ENCODE peak calls at places on chromosome 21, in seven cellular contexts. One of them, this sample, is unnamed.

GRCh38 chr21:18058731-18059398 is 185.8 kb upstream of the CHODL start:
- DNase-seq in IMR-90: no peak
- DNase-seq in GM12878: no peak
- DNase-seq in SJCRH30: no peak
- DNase-seq in heart right ventricle: no peak
- DNase-seq in lung: no peak
- DNase-seq in left lung: no peak
- DNase-seq in this sample: no peak

GRCh38 chr21:46667735-46668380 is 32.4 kb downstream of the PRMT2 start:
- DNase-seq in IMR-90: peak; percentile 17
- DNase-seq in GM12878: no peak
- DNase-seq in lung: no peak
- DNase-seq in heart right ventricle: no peak
- DNase-seq in SJCRH30: no peak
- DNase-seq in left lung: no peak
- DNase-seq in this sample: no peak

GRCh38 chr21:36729301-36729970 is 30.5 kb downstream of the SIM2 start:
- DNase-seq in left lung: no peak
- DNase-seq in IMR-90: no peak
- DNase-seq in SJCRH30: no peak
- DNase-seq in lung: no peak
- DNase-seq in heart right ventricle: no peak
- DNase-seq in GM12878: no peak
- DNase-seq in this sample: no peak

GRCh38 chr21:22342855-22343254 is 1344.6 kb downstream of the NCAM2 start:
- DNase-seq in lung: no peak
- DNase-seq in SJCRH30: no peak
- DNase-seq in IMR-90: no peak
- DNase-seq in left lung: peak; percentile 35
- DNase-seq in heart right ventricle: no peak
- DNase-seq in GM12878: no peak
- DNase-seq in this sample: no peak

GRCh38 chr21:24658016-24658415 is 949.3 kb downstream of the MRPL39 start:
- DNase-seq in GM12878: no peak
- DNase-seq in heart right ventricle: no peak
- DNase-seq in left lung: no peak
- DNase-seq in lung: no peak
- DNase-seq in SJCRH30: no peak
- DNase-seq in IMR-90: no peak
- DNase-seq in this sample: no peak

GRCh38 chr21:33266050-33266783 is at the start of gene IL10RB:
- DNase-seq in IMR-90: peak; percentile 39
- DNase-seq in SJCRH30: peak; percentile 62
- DNase-seq in heart right ventricle: peak; percentile 81
- DNase-seq in lung: peak; percentile 76
- DNase-seq in left lung: peak; percentile 83
- DNase-seq in GM12878: peak; percentile 27
- DNase-seq in this sample: peak; percentile 72

GRCh38 chr21:26099610-26100219 is 70.9 kb downstream of the APP start:
- DNase-seq in SJCRH30: no peak
- DNase-seq in GM12878: no peak
- DNase-seq in left lung: no peak
- DNase-seq in lung: no peak
- DNase-seq in heart right ventricle: no peak
- DNase-seq in IMR-90: peak; percentile 70
- DNase-seq in this sample: no peak

GRCh38 chr21:38810034-38810825 is 4.5 kb downstream of the ETS2 start:
- DNase-seq in GM12878: no peak
- DNase-seq in left lung: no peak
- DNase-seq in IMR-90: no peak
- DNase-seq in lung: no peak
- DNase-seq in heart right ventricle: no peak
- DNase-seq in SJCRH30: no peak
- DNase-seq in this sample: no peak

GRCh38 chr21:37363936-37364335 is 2.6 kb upstream of the DYRK1A start:
- DNase-seq in heart right ventricle: no peak
- DNase-seq in SJCRH30: no peak
- DNase-seq in IMR-90: no peak
- DNase-seq in left lung: no peak
- DNase-seq in lung: no peak
- DNase-seq in GM12878: no peak
- DNase-seq in this sample: no peak

GRCh38 chr21:33401617-33401967 is 1.6 kb upstream of the IFNGR2 start:
- DNase-seq in lung: no peak
- DNase-seq in left lung: no peak
- DNase-seq in IMR-90: no peak
- DNase-seq in heart right ventricle: no peak
- DNase-seq in SJCRH30: peak; percentile 31
- DNase-seq in GM12878: no peak
- DNase-seq in this sample: no peak

GRCh38 chr21:37914211-37914900 is 1.9 kb downstream of the KCNJ6 start:
- DNase-seq in heart right ventricle: peak; percentile 25
- DNase-seq in lung: no peak
- DNase-seq in left lung: no peak
- DNase-seq in GM12878: no peak
- DNase-seq in SJCRH30: peak; percentile 9
- DNase-seq in IMR-90: peak; percentile 22
- DNase-seq in this sample: no peak

GRCh38 chr21:32306021-32306780 is 7.5 kb downstream of the MRAP start:
- DNase-seq in SJCRH30: no peak
- DNase-seq in GM12878: no peak
- DNase-seq in left lung: no peak
- DNase-seq in IMR-90: no peak
- DNase-seq in heart right ventricle: no peak
- DNase-seq in lung: no peak
- DNase-seq in this sample: no peak

GRCh38 chr21:17732306-17732705 is 86.8 kb downstream of the C21orf91 start:
- DNase-seq in left lung: no peak
- DNase-seq in heart right ventricle: no peak
- DNase-seq in SJCRH30: peak; percentile 59
- DNase-seq in IMR-90: peak; percentile 5
- DNase-seq in GM12878: no peak
- DNase-seq in lung: no peak
- DNase-seq in this sample: no peak

GRCh38 chr21:16509466-16509865 is 779.7 kb downstream of the USP25 start:
- DNase-seq in SJCRH30: no peak
- DNase-seq in GM12878: no peak
- DNase-seq in IMR-90: peak; percentile 16
- DNase-seq in heart right ventricle: no peak
- DNase-seq in lung: no peak
- DNase-seq in left lung: no peak
- DNase-seq in this sample: no peak

GRCh38 chr21:37367758-37368535 is 1.4 kb downstream of the DYRK1A start:
- DNase-seq in heart right ventricle: peak; percentile 60
- DNase-seq in IMR-90: peak; percentile 35
- DNase-seq in left lung: peak; percentile 60
- DNase-seq in lung: no peak
- DNase-seq in SJCRH30: peak; percentile 25
- DNase-seq in GM12878: no peak
- DNase-seq in this sample: peak; percentile 9

GRCh38 chr21:43654806-43655489 is 4.3 kb downstream of the HSF2BP start:
- DNase-seq in IMR-90: peak; percentile 70
- DNase-seq in SJCRH30: no peak
- DNase-seq in left lung: no peak
- DNase-seq in lung: no peak
- DNase-seq in heart right ventricle: no peak
- DNase-seq in GM12878: no peak
- DNase-seq in this sample: no peak

GRCh38 chr21:40186036-40186435 is 318.8 kb downstream of the PCP4 start:
- DNase-seq in GM12878: no peak
- DNase-seq in left lung: no peak
- DNase-seq in heart right ventricle: no peak
- DNase-seq in lung: no peak
- DNase-seq in IMR-90: no peak
- DNase-seq in SJCRH30: no peak
- DNase-seq in this sample: no peak

GRCh38 chr21:27429612-27430361 is 462.9 kb upstream of the ADAMTS5 start:
- DNase-seq in GM12878: no peak
- DNase-seq in heart right ventricle: no peak
- DNase-seq in SJCRH30: no peak
- DNase-seq in lung: no peak
- DNase-seq in left lung: no peak
- DNase-seq in IMR-90: peak; percentile 83
- DNase-seq in this sample: no peak

GRCh38 chr21:38236232-38236631 is 20.6 kb upstream of the KCNJ15 start:
- DNase-seq in GM12878: no peak
- DNase-seq in left lung: no peak
- DNase-seq in IMR-90: no peak
- DNase-seq in lung: no peak
- DNase-seq in heart right ventricle: no peak
- DNase-seq in SJCRH30: no peak
- DNase-seq in this sample: no peak

GRCh38 chr21:29829514-29830255 is 110.1 kb downstream of the GRIK1 start:
- DNase-seq in SJCRH30: no peak
- DNase-seq in GM12878: no peak
- DNase-seq in left lung: no peak
- DNase-seq in IMR-90: no peak
- DNase-seq in lung: no peak
- DNase-seq in heart right ventricle: no peak
- DNase-seq in this sample: no peak

GRCh38 chr21:37164742-37165141 is 91.7 kb downstream of the TTC3 start:
- DNase-seq in IMR-90: no peak
- DNase-seq in lung: no peak
- DNase-seq in heart right ventricle: no peak
- DNase-seq in SJCRH30: no peak
- DNase-seq in left lung: no peak
- DNase-seq in GM12878: no peak
- DNase-seq in this sample: no peak

GRCh38 chr21:29166853-29167252 is 36.4 kb downstream of the MAP3K7CL start:
- DNase-seq in SJCRH30: no peak
- DNase-seq in left lung: no peak
- DNase-seq in heart right ventricle: no peak
- DNase-seq in IMR-90: no peak
- DNase-seq in GM12878: no peak
- DNase-seq in lung: no peak
- DNase-seq in this sample: no peak

GRCh38 chr21:35943752-35944151 is 116.6 kb downstream of the SETD4 start:
- DNase-seq in heart right ventricle: no peak
- DNase-seq in IMR-90: no peak
- DNase-seq in left lung: no peak
- DNase-seq in lung: no peak
- DNase-seq in GM12878: no peak
- DNase-seq in SJCRH30: no peak
- DNase-seq in this sample: no peak

GRCh38 chr21:32368386-32368785 is 24.4 kb downstream of the URB1 start:
- DNase-seq in SJCRH30: no peak
- DNase-seq in left lung: no peak
- DNase-seq in GM12878: no peak
- DNase-seq in lung: no peak
- DNase-seq in IMR-90: peak; percentile 66
- DNase-seq in heart right ventricle: no peak
- DNase-seq in this sample: no peak

GRCh38 chr21:38649120-38649519 is 150.8 kb upstream of the ERG start:
- DNase-seq in IMR-90: no peak
- DNase-seq in left lung: no peak
- DNase-seq in heart right ventricle: no peak
- DNase-seq in GM12878: no peak
- DNase-seq in SJCRH30: no peak
- DNase-seq in lung: no peak
- DNase-seq in this sample: no peak

GRCh38 chr21:40386301-40386911 is 460.6 kb downstream of the DSCAM start:
- DNase-seq in SJCRH30: peak; percentile 34
- DNase-seq in GM12878: no peak
- DNase-seq in heart right ventricle: peak; percentile 58
- DNase-seq in IMR-90: no peak
- DNase-seq in lung: peak; percentile 34
- DNase-seq in left lung: peak; percentile 52
- DNase-seq in this sample: no peak

GRCh38 chr21:33205476-33205875 is 24.3 kb upstream of the IFNAR2 start:
- DNase-seq in left lung: no peak
- DNase-seq in heart right ventricle: no peak
- DNase-seq in GM12878: no peak
- DNase-seq in SJCRH30: no peak
- DNase-seq in IMR-90: no peak
- DNase-seq in lung: peak; percentile 29
- DNase-seq in this sample: no peak

GRCh38 chr21:36471254-36471723 is 8.6 kb downstream of the CLDN14 start:
- DNase-seq in SJCRH30: no peak
- DNase-seq in left lung: no peak
- DNase-seq in IMR-90: peak; percentile 50
- DNase-seq in heart right ventricle: no peak
- DNase-seq in GM12878: peak; percentile 50
- DNase-seq in lung: no peak
- DNase-seq in this sample: no peak

GRCh38 chr21:32427958-32428623 is 15.6 kb downstream of the EVA1C start:
- DNase-seq in IMR-90: no peak
- DNase-seq in GM12878: no peak
- DNase-seq in SJCRH30: no peak
- DNase-seq in left lung: no peak
- DNase-seq in lung: no peak
- DNase-seq in heart right ventricle: no peak
- DNase-seq in this sample: no peak

GRCh38 chr21:33244082-33244780 is 14.5 kb downstream of the IFNAR2 start:
- DNase-seq in SJCRH30: no peak
- DNase-seq in IMR-90: no peak
- DNase-seq in heart right ventricle: no peak
- DNase-seq in left lung: no peak
- DNase-seq in GM12878: no peak
- DNase-seq in lung: no peak
- DNase-seq in this sample: no peak

GRCh38 chr21:45436371-45437040 is 31.5 kb downstream of the COL18A1 start:
- DNase-seq in heart right ventricle: no peak
- DNase-seq in SJCRH30: no peak
- DNase-seq in lung: no peak
- DNase-seq in left lung: no peak
- DNase-seq in GM12878: no peak
- DNase-seq in IMR-90: no peak
- DNase-seq in this sample: no peak
- H3K27ac ChIP-seq in heart right ventricle: no peak overlapping the region
- H3K27ac ChIP-seq in SJCRH30: no peak overlapping the region
- H3K27ac ChIP-seq in lung: no peak overlapping the region
- H3K27ac ChIP-seq in left lung: no peak overlapping the region
- H3K27ac ChIP-seq in GM12878: no peak overlapping the region
- H3K27ac ChIP-seq in IMR-90: no peak overlapping the region
- H3K27ac ChIP-seq in this sample: no peak overlapping the region

GRCh38 chr21:14753466-14754258 is 207.5 kb upstream of the SAMSN1 start:
- DNase-seq in GM12878: no peak
- DNase-seq in heart right ventricle: no peak
- DNase-seq in IMR-90: no peak
- DNase-seq in lung: no peak
- DNase-seq in left lung: no peak
- DNase-seq in SJCRH30: no peak
- DNase-seq in this sample: no peak
- H3K4me1 ChIP-seq in GM12878: peaks cover 3% of the 10 kb centered on the region
- H3K4me1 ChIP-seq in heart right ventricle: no peaks in the 10 kb centered on the region
- H3K4me1 ChIP-seq in IMR-90: no peaks in the 10 kb centered on the region
- H3K4me1 ChIP-seq in lung: no peaks in the 10 kb centered on the region
- H3K4me1 ChIP-seq in left lung: no peaks in the 10 kb centered on the region
- H3K4me1 ChIP-seq in SJCRH30: no peaks in the 10 kb centered on the region
- H3K4me1 ChIP-seq in this sample: no peaks in the 10 kb centered on the region

GRCh38 chr21:34574581-34574980 is 40.3 kb downstream of the RCAN1 start:
- DNase-seq in IMR-90: no peak
- DNase-seq in GM12878: no peak
- DNase-seq in left lung: no peak
- DNase-seq in heart right ventricle: no peak
- DNase-seq in SJCRH30: no peak
- DNase-seq in lung: no peak
- DNase-seq in this sample: no peak
- H3K27ac ChIP-seq in IMR-90: no peak overlapping the region
- H3K27ac ChIP-seq in GM12878: no peak overlapping the region
- H3K27ac ChIP-seq in left lung: no peak overlapping the region
- H3K27ac ChIP-seq in heart right ventricle: no peak overlapping the region
- H3K27ac ChIP-seq in SJCRH30: no peak overlapping the region
- H3K27ac ChIP-seq in lung: no peak overlapping the region
- H3K27ac ChIP-seq in this sample: no peak overlapping the region

GRCh38 chr21:31191553-31191952 is 152.5 kb downstream of the TIAM1 start:
- DNase-seq in SJCRH30: no peak
- DNase-seq in IMR-90: peak; percentile 6
- DNase-seq in lung: no peak
- DNase-seq in GM12878: no peak
- DNase-seq in left lung: no peak
- DNase-seq in heart right ventricle: no peak
- DNase-seq in this sample: no peak
- H3K4me1 ChIP-seq in SJCRH30: peaks cover 9% of the 10 kb centered on the region
- H3K4me1 ChIP-seq in IMR-90: peaks cover 2% of the 10 kb centered on the region
- H3K4me1 ChIP-seq in lung: no peaks in the 10 kb centered on the region
- H3K4me1 ChIP-seq in GM12878: no peaks in the 10 kb centered on the region
- H3K4me1 ChIP-seq in left lung: no peaks in the 10 kb centered on the region
- H3K4me1 ChIP-seq in heart right ventricle: no peaks in the 10 kb centered on the region
- H3K4me1 ChIP-seq in this sample: peaks cover 26% of the 10 kb centered on the region

This sample was measured in CD8-positive, alpha-beta memory T cell.